ENCODE peak calls at places on chromosomes 12 and 14, in nine cellular contexts. I, C, Y, L, A, S, U, B and X are unnamed samples.
A peak's percentile ranks its signal among the peaks of the same experiment; 100 is the strongest.

GRCh38 chr12:1533602-1534304 is 60.6 kb downstream of the FBXL14 start:
- DNase-seq in I (peak; percentile 31), C (no peak), Y (peak; percentile 47), L (peak; percentile 48), A (no peak), S (no peak), U (no peak), B (no peak), X (no peak)

GRCh38 chr14:25552826-25553225 is 502.9 kb upstream of the STXBP6 start:
- DNase-seq in I (no peak), C (no peak), Y (no peak), L (no peak), A (no peak), S (no peak), U (no peak), B (no peak), X (no peak)

GRCh38 chr12:123772074-123772473 is 10.0 kb downstream of the DNAH10 start:
- DNase-seq in I (no peak), C (no peak), Y (no peak), L (no peak), A (no peak), S (no peak), U (no peak), B (no peak), X (no peak)

GRCh38 chr12:96749978-96750377 is 157.1 kb upstream of the NEDD1 start:
- DNase-seq in I (no peak), C (no peak), Y (peak; percentile 86), L (no peak), A (no peak), S (no peak), U (no peak), B (no peak), X (no peak)

GRCh38 chr14:57266060-57266459 is 2.6 kb downstream of the EXOC5 start:
- DNase-seq in I (peak; percentile 19), C (no peak), Y (no peak), L (no peak), A (no peak), S (no peak), U (no peak), B (no peak), X (no peak)

GRCh38 chr12:1970331-1970900 is 33.8 kb downstream of the DCP1B start:
- DNase-seq in I (no peak), C (no peak), Y (no peak), L (no peak), A (no peak), S (no peak), U (no peak), B (no peak), X (no peak)

GRCh38 chr14:103097244-103097993 is 2.9 kb downstream of the EXOC3L4 start:
- DNase-seq in I (no peak), C (no peak), Y (no peak), L (no peak), A (no peak), S (no peak), U (no peak), B (no peak), X (no peak)

GRCh38 chr14:93878251-93878650 is 48.9 kb upstream of the FAM181A start:
- DNase-seq in I (no peak), C (no peak), Y (no peak), L (no peak), A (no peak), S (no peak), U (no peak), B (no peak), X (no peak)

GRCh38 chr14:27929823-27930347 is 836.7 kb upstream of the FOXG1 start:
- DNase-seq in I (no peak), C (no peak), Y (no peak), L (no peak), A (no peak), S (no peak), U (no peak), B (no peak), X (no peak)

GRCh38 chr14:56514663-56515371 is 64.8 kb upstream of the TMEM260 start:
- DNase-seq in I (peak; percentile 64), C (no peak), Y (peak; percentile 71), L (no peak), A (no peak), S (no peak), U (no peak), B (no peak), X (no peak)

GRCh38 chr14:93007225-93007997 is 84.5 kb downstream of the CHGA start:
- DNase-seq in I (peak; percentile 83), C (no peak), Y (no peak), L (peak; percentile 78), A (peak; percentile 54), S (no peak), U (peak; percentile 86), B (no peak), X (peak; percentile 34)

GRCh38 chr12:94813314-94813713 is 163.0 kb upstream of the TMCC3 start:
- DNase-seq in I (no peak), C (no peak), Y (no peak), L (no peak), A (no peak), S (no peak), U (no peak), B (no peak), X (no peak)

GRCh38 chr12:119334459-119335170 is at the start of gene CCDC60:
- DNase-seq in I (no peak), C (no peak), Y (peak; percentile 98), L (no peak), A (no peak), S (no peak), U (no peak), B (peak; percentile 68), X (no peak)

GRCh38 chr14:62934439-62934838 is 110.8 kb downstream of the KCNH5 start:
- DNase-seq in I (no peak), C (no peak), Y (no peak), L (no peak), A (no peak), S (no peak), U (no peak), B (no peak), X (no peak)

GRCh38 chr12:22459872-22460490 is 84.4 kb downstream of the C2CD5 start:
- DNase-seq in I (peak; percentile 63), C (peak; percentile 26), Y (no peak), L (peak; percentile 14), A (no peak), S (no peak), U (no peak), B (no peak), X (no peak)

DNA sequence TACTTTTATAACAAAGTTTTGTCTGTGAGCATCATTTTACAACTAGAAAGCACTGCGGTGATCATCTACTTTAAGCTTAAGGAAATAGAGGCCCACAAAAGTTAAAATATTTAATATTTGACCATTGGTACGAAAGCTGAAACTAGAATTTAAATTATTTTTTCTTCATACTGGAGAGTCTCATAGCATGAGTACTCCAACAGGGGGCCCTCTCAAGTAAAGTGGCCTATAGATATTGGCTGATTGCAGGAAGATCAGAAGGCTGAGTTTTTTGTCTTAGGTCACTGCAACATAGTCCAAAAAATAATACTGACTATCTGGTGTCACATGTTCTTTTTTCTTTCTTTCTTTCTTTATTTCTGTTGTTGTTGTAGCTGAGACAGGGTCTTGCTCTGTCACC is 75.3 kb upstream of the ZDHHC17 start:
- DNase-seq in I (no peak), C (no peak), Y (no peak), L (no peak), A (no peak), S (no peak), U (no peak), B (no peak), X (no peak)
- TF ChIP-seq CTCF in I (peak; percentile 16), C (peak; percentile 43), Y (peak; percentile 77), L (no peak), A (peak; percentile 49), S (no peak), U (no peak), B (peak; percentile 22), X (peak; percentile 25)

GRCh38 chr12:130401703-130402102 is 64.0 kb downstream of the PIWIL1 start:
- DNase-seq in I (no peak), C (no peak), Y (peak; percentile 75), L (no peak), A (no peak), S (no peak), U (no peak), B (no peak), X (no peak)
- TF ChIP-seq CTCF in I (no peak), C (peak; percentile 14), Y (peak; percentile 69), L (no peak), A (no peak), S (no peak), U (no peak), B (no peak), X (no peak)

GRCh38 chr14:89833120-89833521 is 121.4 kb downstream of the EFCAB11 start:
- DNase-seq in I (no peak), C (no peak), Y (no peak), L (no peak), A (no peak), S (no peak), U (no peak), B (no peak), X (no peak)
- TF ChIP-seq CTCF in I (no peak), C (no peak), Y (no peak), L (no peak), A (no peak), S (no peak), U (no peak), B (no peak), X (no peak)

GRCh38 chr12:48973992-48974673 is 2.6 kb upstream of the WNT10B start:
- DNase-seq in I (peak; percentile 76), C (no peak), Y (peak; percentile 96), L (peak; percentile 65), A (no peak), S (no peak), U (peak; percentile 72), B (peak; percentile 86), X (no peak)

GRCh38 chr12:48973084-48973483 is 1.5 kb upstream of the WNT10B start:
- DNase-seq in I (peak; percentile 23), C (no peak), Y (no peak), L (peak; percentile 30), A (no peak), S (no peak), U (no peak), B (no peak), X (no peak)

GRCh38 chr12:48970702-48971334 is 717 bp downstream of the WNT10B start:
- DNase-seq in I (no peak), C (no peak), Y (peak; percentile 60), L (peak; percentile 41), A (no peak), S (no peak), U (no peak), B (no peak), X (no peak)

GRCh38 chr12:48973531-48973930 is 2.0 kb upstream of the WNT10B start:
- DNase-seq in I (peak; percentile 59), C (no peak), Y (peak; percentile 68), L (peak; percentile 37), A (no peak), S (no peak), U (peak; percentile 82), B (no peak), X (no peak)

DNA sequence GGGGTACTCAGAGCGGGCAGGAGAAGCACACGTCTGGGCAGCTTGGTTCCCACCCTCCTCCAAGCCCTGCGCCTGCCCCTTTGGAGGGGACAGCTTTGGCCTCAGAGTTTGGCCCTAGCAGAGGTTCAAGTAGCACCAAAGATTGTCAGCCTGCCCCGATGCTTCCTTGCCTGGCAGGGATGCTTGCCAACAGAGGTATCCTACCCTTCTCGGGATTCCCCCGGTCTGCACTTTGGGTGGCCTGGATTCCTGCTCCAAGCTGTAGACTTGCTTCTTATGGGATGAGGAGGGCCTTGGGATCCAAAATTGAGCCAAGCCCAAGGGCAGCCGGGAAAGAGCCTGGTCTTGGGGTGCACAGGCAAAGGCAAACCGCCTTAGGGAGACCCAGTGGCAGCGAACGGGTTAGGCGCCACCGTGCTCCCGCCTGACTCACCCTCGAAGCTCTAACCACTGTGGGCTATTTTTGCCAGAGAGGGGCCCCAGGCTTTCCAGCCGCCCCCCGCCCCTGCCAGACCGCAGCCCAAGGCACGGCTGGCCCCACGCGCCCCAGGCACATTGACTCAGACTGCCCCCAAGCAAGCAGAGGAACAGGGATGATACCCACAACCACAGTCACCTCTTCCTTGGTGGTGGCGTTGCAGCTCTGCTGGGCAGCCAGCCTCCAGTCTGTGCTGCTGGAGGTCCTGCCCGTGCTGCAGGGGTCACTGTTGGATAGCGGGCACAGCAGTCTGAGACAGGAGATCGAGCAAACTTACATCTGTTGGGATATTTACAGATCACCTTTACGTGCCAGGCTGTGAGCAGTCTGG is 882 bp upstream of the WNT10B start:
- DNase-seq in I (peak; percentile 62), C (no peak), Y (peak; percentile 72), L (peak; percentile 24), A (no peak), S (no peak), U (no peak), B (no peak), X (no peak)
- TF ChIP-seq CTCF in I (peak; percentile 6), C (no peak), Y (peak; percentile 46), L (no peak), A (peak; percentile 17), S (no peak), U (no peak), B (no peak), X (no peak)